ENCODE peak calls at places on chromosomes 2 and 18, in four cellular contexts. One of them, this sample, is unnamed.

GRCh38 chr2:7437122-7437521 is 519.9 kb downstream of the RNF144A start:
- DNase-seq in HFFc6: no peak
- DNase-seq in AG10803: no peak
- DNase-seq in lower lobe of right lung: no peak
- DNase-seq in this sample: no peak

GRCh38 chr2:45595724-45596435 is 15.2 kb downstream of the SRBD1 start:
- DNase-seq in HFFc6: peak
- DNase-seq in AG10803: peak
- DNase-seq in lower lobe of right lung: peak
- DNase-seq in this sample: peak

GRCh38 chr2:33384562-33384961 is 91.9 kb upstream of the RASGRP3 start:
- DNase-seq in HFFc6: no peak
- DNase-seq in AG10803: peak
- DNase-seq in lower lobe of right lung: no peak
- DNase-seq in this sample: no peak

GRCh38 chr2:55408098-55408882 is 11.4 kb downstream of the CCDC88A start:
- DNase-seq in HFFc6: peak
- DNase-seq in AG10803: peak
- DNase-seq in lower lobe of right lung: no peak
- DNase-seq in this sample: no peak

GRCh38 chr2:85889648-85890281 is 975 bp upstream of the ST3GAL5 start:
- DNase-seq in HFFc6: no peak
- DNase-seq in AG10803: no peak
- DNase-seq in lower lobe of right lung: peak
- DNase-seq in this sample: no peak

GRCh38 chr18:45627204-45627526 is 11.9 kb downstream of the SLC14A2 start:
- DNase-seq in HFFc6: no peak
- DNase-seq in AG10803: no peak
- DNase-seq in lower lobe of right lung: no peak
- DNase-seq in this sample: no peak

GRCh38 chr2:20424300-20425290 is 22.3 kb upstream of the RHOB start:
- DNase-seq in HFFc6: peak
- DNase-seq in AG10803: peak
- DNase-seq in lower lobe of right lung: peak
- DNase-seq in this sample: no peak

GRCh38 chr18:34707670-34708069 is 2.4 kb upstream of the DTNA start:
- DNase-seq in HFFc6: peak
- DNase-seq in AG10803: peak
- DNase-seq in lower lobe of right lung: no peak
- DNase-seq in this sample: peak

GRCh38 chr2:160022162-160022561 is 40.3 kb downstream of the PLA2R1 start:
- DNase-seq in HFFc6: no peak
- DNase-seq in AG10803: no peak
- DNase-seq in lower lobe of right lung: no peak
- DNase-seq in this sample: no peak

GRCh38 chr2:233531880-233532458 is 34.6 kb downstream of the USP40 start:
- DNase-seq in HFFc6: no peak
- DNase-seq in AG10803: no peak
- DNase-seq in lower lobe of right lung: no peak
- DNase-seq in this sample: no peak

GRCh38 chr18:35355140-35355618 is 11.0 kb upstream of the ZNF24 start:
- DNase-seq in HFFc6: peak
- DNase-seq in AG10803: peak
- DNase-seq in lower lobe of right lung: peak
- DNase-seq in this sample: no peak

GRCh38 chr18:37335337-37335736 is 230.3 kb downstream of the CELF4 start:
- DNase-seq in HFFc6: no peak
- DNase-seq in AG10803: peak
- DNase-seq in lower lobe of right lung: no peak
- DNase-seq in this sample: no peak

GRCh38 chr2:13128139-13128538 is 411.4 kb downstream of the TRIB2 start:
- DNase-seq in HFFc6: no peak
- DNase-seq in AG10803: no peak
- DNase-seq in lower lobe of right lung: no peak
- DNase-seq in this sample: no peak

GRCh38 chr2:26172866-26173595 is at the start of gene GAREM2:
- DNase-seq in HFFc6: no peak
- DNase-seq in AG10803: no peak
- DNase-seq in lower lobe of right lung: no peak
- DNase-seq in this sample: no peak

GRCh38 chr18:2894131-2894840 is 47.5 kb downstream of the EMILIN2 start:
- DNase-seq in HFFc6: no peak
- DNase-seq in AG10803: no peak
- DNase-seq in lower lobe of right lung: no peak
- DNase-seq in this sample: no peak

GRCh38 chr2:38977047-38977446 is 87.4 kb downstream of the ARHGEF33 start:
- DNase-seq in HFFc6: no peak
- DNase-seq in AG10803: no peak
- DNase-seq in lower lobe of right lung: no peak
- DNase-seq in this sample: no peak

GRCh38 chr2:226366920-226367319 is 432.7 kb downstream of the IRS1 start:
- DNase-seq in HFFc6: no peak
- DNase-seq in AG10803: no peak
- DNase-seq in lower lobe of right lung: no peak
- DNase-seq in this sample: no peak
- TF ChIP-seq CTCF in HFFc6: no peak
- TF ChIP-seq CTCF in AG10803: no peak
- TF ChIP-seq CTCF in lower lobe of right lung: no peak
- TF ChIP-seq CTCF in this sample: no peak

GRCh38 chr18:13107074-13107473 is 111.5 kb upstream of the LDLRAD4 start:
- DNase-seq in HFFc6: no peak
- DNase-seq in AG10803: peak
- DNase-seq in lower lobe of right lung: no peak
- DNase-seq in this sample: no peak
- TF ChIP-seq CTCF in HFFc6: no peak
- TF ChIP-seq CTCF in AG10803: no peak
- TF ChIP-seq CTCF in lower lobe of right lung: no peak
- TF ChIP-seq CTCF in this sample: no peak

GRCh38 chr2:29644949-29645348 is 276.4 kb downstream of the ALK start:
- DNase-seq in HFFc6: no peak
- DNase-seq in AG10803: no peak
- DNase-seq in lower lobe of right lung: no peak
- DNase-seq in this sample: no peak
- TF ChIP-seq CTCF in HFFc6: peak
- TF ChIP-seq CTCF in AG10803: no peak
- TF ChIP-seq CTCF in lower lobe of right lung: no peak
- TF ChIP-seq CTCF in this sample: no peak

GRCh38 chr2:241862093-241862492 is 3.4 kb upstream of the PDCD1 start:
- DNase-seq in HFFc6: no peak
- DNase-seq in AG10803: no peak
- DNase-seq in lower lobe of right lung: peak
- DNase-seq in this sample: no peak

GRCh38 chr2:241861264-241861663 is 2.6 kb upstream of the PDCD1 start:
- DNase-seq in HFFc6: no peak
- DNase-seq in AG10803: no peak
- DNase-seq in lower lobe of right lung: no peak
- DNase-seq in this sample: no peak

GRCh38 chr2:241859436-241860183 is 916 bp upstream of the PDCD1 start:
- DNase-seq in HFFc6: no peak
- DNase-seq in AG10803: no peak
- DNase-seq in lower lobe of right lung: peak
- DNase-seq in this sample: no peak

GRCh38 chr2:241859017-241859435 is 332 bp upstream of the PDCD1 start:
- DNase-seq in HFFc6: no peak
- DNase-seq in AG10803: no peak
- DNase-seq in lower lobe of right lung: no peak
- DNase-seq in this sample: no peak

DNA sequence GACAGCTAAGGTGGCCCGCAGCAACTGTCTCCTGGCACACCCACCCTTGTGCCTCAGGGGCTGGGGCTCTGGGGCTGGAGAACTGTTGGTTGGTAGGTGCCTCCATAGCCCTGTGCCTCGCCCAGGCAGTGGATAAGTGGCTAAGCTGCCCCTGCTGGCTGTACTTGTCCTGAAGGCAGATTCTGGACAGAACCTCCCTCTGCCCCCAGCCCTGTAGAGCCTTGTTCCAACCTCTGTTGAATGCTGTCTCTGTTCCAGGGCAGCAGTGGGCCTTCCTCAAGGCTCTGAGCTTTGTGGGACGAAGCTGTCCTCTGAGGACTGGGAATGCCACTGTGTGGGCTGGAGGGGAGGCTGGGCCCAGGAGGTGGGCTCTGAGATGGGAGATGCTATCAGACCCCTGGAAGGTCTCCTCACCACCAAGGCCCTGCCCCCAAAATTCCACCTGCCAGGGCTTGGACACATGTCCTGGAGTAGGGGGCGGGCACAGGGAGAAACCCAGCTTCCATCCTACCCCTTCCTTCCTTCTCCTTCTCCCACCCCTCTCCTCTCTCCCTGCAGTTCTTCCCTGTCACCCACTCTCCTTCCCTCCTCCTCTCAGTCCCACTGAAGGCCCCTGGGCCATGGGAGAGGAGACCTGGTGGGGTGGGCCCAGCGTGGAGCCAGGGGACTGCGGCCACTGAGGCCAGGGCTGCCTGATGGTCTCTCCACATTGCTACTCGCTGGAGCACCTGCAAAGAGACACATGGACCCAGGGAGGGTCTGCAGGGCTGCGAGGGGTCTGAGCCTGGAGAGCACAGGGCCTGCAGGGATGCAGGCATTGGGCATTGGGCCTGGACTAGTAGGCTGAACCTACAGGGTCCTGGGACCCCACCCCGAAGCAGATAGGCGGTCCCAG is 1.7 kb upstream of the PDCD1 start:
- DNase-seq in HFFc6: no peak
- DNase-seq in AG10803: no peak
- DNase-seq in lower lobe of right lung: peak
- DNase-seq in this sample: no peak
- TF ChIP-seq CTCF in HFFc6: no peak
- TF ChIP-seq CTCF in AG10803: no peak
- TF ChIP-seq CTCF in lower lobe of right lung: no peak
- TF ChIP-seq CTCF in this sample: no peak

GRCh38 chr2:226799211-226799975 is at the start of gene IRS1:
- DNase-seq in HFFc6: peak
- DNase-seq in AG10803: peak
- DNase-seq in lower lobe of right lung: peak
- DNase-seq in this sample: peak
- TF ChIP-seq CTCF in HFFc6: no peak
- TF ChIP-seq CTCF in AG10803: peak
- TF ChIP-seq CTCF in lower lobe of right lung: no peak
- TF ChIP-seq CTCF in this sample: peak

GRCh38 chr2:65351948-65352595 is 80.3 kb downstream of the SPRED2 start:
- DNase-seq in HFFc6: no peak
- DNase-seq in AG10803: no peak
- DNase-seq in lower lobe of right lung: no peak
- DNase-seq in this sample: no peak

GRCh38 chr2:65349863-65350262 is 82.5 kb downstream of the SPRED2 start:
- DNase-seq in HFFc6: peak
- DNase-seq in AG10803: peak
- DNase-seq in lower lobe of right lung: peak
- DNase-seq in this sample: peak

GRCh38 chr2:65353046-65353445 is 79.4 kb downstream of the SPRED2 start:
- DNase-seq in HFFc6: no peak
- DNase-seq in AG10803: no peak
- DNase-seq in lower lobe of right lung: no peak
- DNase-seq in this sample: no peak

GRCh38 chr2:65351234-65351947 is 81.0 kb downstream of the SPRED2 start:
- DNase-seq in HFFc6: no peak
- DNase-seq in AG10803: no peak
- DNase-seq in lower lobe of right lung: no peak
- DNase-seq in this sample: no peak

GRCh38 chr2:65350714-65351113 is 81.7 kb downstream of the SPRED2 start:
- DNase-seq in HFFc6: no peak
- DNase-seq in AG10803: no peak
- DNase-seq in lower lobe of right lung: no peak
- DNase-seq in this sample: no peak
- TF ChIP-seq CTCF in HFFc6: peak
- TF ChIP-seq CTCF in AG10803: peak
- TF ChIP-seq CTCF in lower lobe of right lung: no peak
- TF ChIP-seq CTCF in this sample: peak

DNA sequence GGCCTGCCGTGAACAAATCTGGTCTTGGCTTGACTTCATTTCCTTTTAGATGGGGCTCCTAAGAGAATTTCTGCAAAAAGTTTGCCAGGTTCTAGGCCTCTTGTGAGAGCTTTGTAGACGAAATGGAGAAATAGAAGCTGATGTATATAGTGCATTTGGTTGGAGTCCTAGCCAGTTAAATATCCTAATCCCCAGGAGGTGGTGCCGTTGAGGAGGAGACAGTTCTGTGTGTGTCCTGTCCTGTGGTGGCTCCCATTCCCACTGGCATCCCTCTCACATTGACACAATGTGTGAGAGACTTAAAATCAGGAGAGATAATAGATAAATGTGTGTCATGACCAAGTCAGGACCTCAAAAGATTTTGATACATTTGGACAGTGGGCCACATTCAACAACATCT is 34.6 kb upstream of the DNER start:
- DNase-seq in HFFc6: no peak
- DNase-seq in AG10803: no peak
- DNase-seq in lower lobe of right lung: no peak
- DNase-seq in this sample: no peak
- TF ChIP-seq CTCF in HFFc6: no peak
- TF ChIP-seq CTCF in AG10803: no peak
- TF ChIP-seq CTCF in lower lobe of right lung: no peak
- TF ChIP-seq CTCF in this sample: no peak

DNA sequence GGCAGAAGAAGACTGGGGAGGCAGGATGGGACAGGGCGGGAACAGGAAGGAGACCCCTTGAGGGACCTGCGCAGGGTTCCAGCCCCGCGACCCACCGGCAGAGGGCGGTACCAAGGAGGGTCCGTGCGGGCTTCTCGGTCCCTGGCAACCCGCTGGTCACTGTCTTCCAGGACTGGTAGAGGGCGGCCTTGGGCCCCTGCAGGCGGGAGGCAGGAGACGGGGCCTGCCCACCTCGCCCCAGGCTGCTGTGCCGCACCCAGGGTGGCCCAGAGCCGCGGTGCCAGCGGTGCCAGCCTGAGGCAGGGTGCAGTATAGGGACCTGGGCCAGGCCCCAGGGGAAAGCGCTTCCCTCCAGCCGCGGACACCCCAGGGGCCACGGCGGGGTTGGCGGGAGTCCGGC is 34.5 kb downstream of the NEURL3 start:
- DNase-seq in HFFc6: no peak
- DNase-seq in AG10803: peak
- DNase-seq in lower lobe of right lung: peak
- DNase-seq in this sample: no peak
- TF ChIP-seq CTCF in HFFc6: peak
- TF ChIP-seq CTCF in AG10803: peak
- TF ChIP-seq CTCF in lower lobe of right lung: peak
- TF ChIP-seq CTCF in this sample: no peak

This sample was measured in RWPE1.